ENCODE peak calls at places on chromosomes 13 and 19, in five cellular contexts. C, B, V, Z and R are unnamed samples.

GRCh38 chr13:36418022-36418805 is 14.1 kb upstream of the CCNA1 start:
- DNase-seq in C (no peak), B (peak; percentile 30), V (peak; percentile 17), Z (no peak), R (peak; percentile 80)

GRCh38 chr13:30037766-30038165 is 187.3 kb upstream of the UBL3 start:
- DNase-seq in C (no peak), B (no peak), V (no peak), Z (no peak), R (no peak)

GRCh38 chr13:39397221-39397620 is 205.8 kb downstream of the LHFPL6 start:
- DNase-seq in C (no peak), B (no peak), V (no peak), Z (no peak), R (no peak)

GRCh38 chr19:403221-404036 is 5.5 kb downstream of the C2CD4C start:
- DNase-seq in C (no peak), B (no peak), V (no peak), Z (no peak), R (no peak)

GRCh38 chr13:95608640-95609280 is 35.7 kb downstream of the DZIP1 start:
- DNase-seq in C (no peak), B (peak; percentile 25), V (no peak), Z (no peak), R (no peak)

GRCh38 chr19:16293133-16294085 is 31.2 kb upstream of the KLF2 start:
- DNase-seq in C (peak; percentile 70), B (peak; percentile 89), V (peak; percentile 12), Z (no peak), R (peak; percentile 88)

GRCh38 chr19:57664269-57665127 is 4.2 kb upstream of the ZSCAN4 start:
- DNase-seq in C (no peak), B (peak; percentile 46), V (peak; percentile 49), Z (no peak), R (peak; percentile 46)

GRCh38 chr13:98827449-98827848 is 75.0 kb upstream of the SLC15A1 start:
- DNase-seq in C (no peak), B (no peak), V (no peak), Z (no peak), R (no peak)

GRCh38 chr13:97307882-97308624 is 85.9 kb downstream of the MBNL2 start:
- DNase-seq in C (peak; percentile 91), B (peak; percentile 60), V (peak; percentile 30), Z (no peak), R (peak; percentile 87)

GRCh38 chr19:14916848-14917247 is 24.4 kb upstream of the OR7C2 start:
- DNase-seq in C (no peak), B (peak; percentile 3), V (no peak), Z (no peak), R (no peak)

GRCh38 chr19:38389101-38389925 is 816 bp downstream of the SPRED3 start:
- DNase-seq in C (no peak), B (peak; percentile 85), V (no peak), Z (no peak), R (peak; percentile 71)

GRCh38 chr13:106133025-106133424 is 402.4 kb downstream of the EFNB2 start:
- DNase-seq in C (no peak), B (peak; percentile 68), V (no peak), Z (no peak), R (peak; percentile 77)

GRCh38 chr19:45668342-45668871 is 386 bp downstream of the GIPR start:
- DNase-seq in C (no peak), B (no peak), V (no peak), Z (no peak), R (no peak)

GRCh38 chr13:90091611-90092010 is 1255.9 kb upstream of the MIR17HG start:
- DNase-seq in C (no peak), B (no peak), V (no peak), Z (no peak), R (no peak)

GRCh38 chr13:109708014-109708617 is 78.3 kb downstream of the IRS2 start:
- DNase-seq in C (no peak), B (no peak), V (no peak), Z (no peak), R (no peak)

GRCh38 chr13:111429064-111429558 is 108.7 kb downstream of the TEX29 start:
- DNase-seq in C (peak; percentile 11), B (peak; percentile 61), V (peak; percentile 26), Z (peak; percentile 19), R (peak; percentile 27)

GRCh38 chr19:3360494-3361383 is 5.6 kb upstream of the NFIC start:
- DNase-seq in C (no peak), B (peak; percentile 53), V (no peak), Z (peak; percentile 70), R (peak; percentile 47)

GRCh38 chr19:4374451-4375163 is 25.7 kb downstream of the SH3GL1 start:
- DNase-seq in C (no peak), B (peak; percentile 96), V (peak; percentile 75), Z (no peak), R (peak; percentile 67)

GRCh38 chr13:77779461-77780272 is 82.2 kb downstream of the SLAIN1 start:
- DNase-seq in C (peak; percentile 80), B (peak; percentile 63), V (peak; percentile 17), Z (no peak), R (peak; percentile 86)

GRCh38 chr13:51666316-51666715 is 82.1 kb downstream of the WDFY2 start:
- DNase-seq in C (no peak), B (no peak), V (no peak), Z (no peak), R (no peak)

GRCh38 chr13:77919351-77920294 is 992 bp upstream of the EDNRB start:
- DNase-seq in C (peak; percentile 60), B (no peak), V (no peak), Z (no peak), R (peak; percentile 51)

GRCh38 chr13:25796474-25796873 is 255.3 kb downstream of the SHISA2 start:
- DNase-seq in C (no peak), B (no peak), V (no peak), Z (no peak), R (no peak)

GRCh38 chr19:44741841-44742352 is 6.6 kb upstream of the BCL3 start:
- DNase-seq in C (no peak), B (peak; percentile 100), V (peak; percentile 99), Z (no peak), R (peak; percentile 98)

GRCh38 chr19:18428837-18429674 is 8.9 kb downstream of the ISYNA1 start:
- DNase-seq in C (peak; percentile 57), B (no peak), V (no peak), Z (peak; percentile 74), R (peak; percentile 80)